ENCODE peak calls at places on chromosomes 11 and 22, in ten cellular contexts. U is psoas muscle, X is GM23338, N is spleen, G is K562, F is PC-9, K is HCT116, A is thoracic aorta, S is mammary epithelial cell, Z is IMR-90. D is an unnamed sample. For H3K4me1, the result is how much of the 10 kb centered on the place peaks cover.

GRCh38 chr22:47813661-47814060 is 1051.2 kb downstream of the TBC1D22A start:
- DNase-seq in F (no peak), K (no peak), A (no peak), S (no peak), U (no peak), G (no peak), Z (no peak), X (no peak), N (no peak), D (no peak)

GRCh38 chr22:33883561-33883960 is 36.7 kb downstream of the LARGE1 start:
- DNase-seq in S (peak), A (no peak), K (no peak), F (peak), G (no peak), X (no peak), Z (no peak), U (peak), N (no peak), D (no peak)

GRCh38 chr22:48053973-48054372 is 1291.5 kb downstream of the TBC1D22A start:
- DNase-seq in Z (no peak), U (no peak), F (no peak), S (no peak), G (no peak), X (no peak), A (no peak), N (no peak), K (no peak), D (no peak)

GRCh38 chr11:94305146-94305545 is 766 bp downstream of the IZUMO1R start:
- DNase-seq in A (no peak), S (peak), N (no peak), X (no peak), U (no peak), F (no peak), G (no peak), Z (peak), K (no peak), D (no peak)

GRCh38 chr22:45525480-45525879 is 22.8 kb downstream of the FBLN1 start:
- DNase-seq in G (no peak), F (no peak), Z (no peak), U (no peak), S (no peak), K (no peak), A (no peak), N (no peak), X (no peak), D (no peak)

GRCh38 chr11:14423633-14424032 is 64.7 kb upstream of the RRAS2 start:
- DNase-seq in K (no peak), S (no peak), F (peak), Z (peak), G (no peak), U (no peak), X (no peak), A (no peak), N (no peak), D (no peak)

GRCh38 chr11:133974836-133975235 is 18.1 kb upstream of the IGSF9B start:
- DNase-seq in X (no peak), Z (no peak), A (no peak), S (no peak), K (no peak), F (no peak), U (no peak), G (no peak), N (no peak), D (no peak)

GRCh38 chr11:35275808-35276170 is 136.8 kb downstream of the CD44 start:
- DNase-seq in X (no peak), Z (no peak), K (no peak), N (no peak), G (no peak), U (no peak), F (no peak), S (no peak), A (no peak), D (no peak)

GRCh38 chr22:47130883-47131610 is 368.6 kb downstream of the TBC1D22A start:
- DNase-seq in F (no peak), X (no peak), Z (no peak), S (no peak), G (no peak), N (peak), K (no peak), A (no peak), U (no peak), D (peak)

GRCh38 chr22:38080847-38081635 is 2.9 kb downstream of the SLC16A8 start:
- DNase-seq in X (peak), S (no peak), K (no peak), U (no peak), Z (peak), A (no peak), N (peak), G (no peak), F (no peak), D (peak)

GRCh38 chr22:50105529-50106100 is 15.8 kb downstream of the MOV10L1 start:
- DNase-seq in A (no peak), Z (peak), S (peak), F (no peak), U (no peak), G (peak), K (no peak), X (no peak), N (no peak), D (no peak)

GRCh38 chr11:111283945-111284481 is 14.3 kb upstream of the POU2AF3 start:
- DNase-seq in U (no peak), K (no peak), A (no peak), Z (peak), S (no peak), X (peak), F (no peak), N (peak), G (no peak), D (no peak)

GRCh38 chr11:12287374-12288211 is 89.8 kb upstream of the PARVA start:
- DNase-seq in A (peak), G (peak), Z (peak), S (peak), U (peak), N (no peak), F (peak), K (peak), X (peak), D (no peak)

GRCh38 chr11:33375688-33376311 is 118.6 kb downstream of the HIPK3 start:
- DNase-seq in U (no peak), Z (peak), S (peak), F (no peak), N (no peak), K (no peak), X (peak), G (no peak), A (no peak), D (no peak)

GRCh38 chr11:110312670-110313069 is 16.3 kb upstream of the RDX start:
- DNase-seq in G (no peak), A (no peak), K (no peak), S (no peak), F (no peak), X (no peak), N (no peak), U (no peak), Z (no peak), D (no peak)

GRCh38 chr22:37379716-37380115 is 47.6 kb downstream of the ELFN2 start:
- DNase-seq in U (no peak), G (no peak), F (no peak), A (no peak), X (no peak), N (no peak), Z (no peak), K (no peak), S (no peak), D (no peak)

GRCh38 chr11:15927866-15928217 is 428.5 kb downstream of the SOX6 start:
- DNase-seq in A (no peak), X (no peak), S (no peak), G (no peak), U (no peak), K (no peak), Z (no peak), F (no peak), N (no peak), D (no peak)

GRCh38 chr22:47558828-47559700 is 796.6 kb downstream of the TBC1D22A start:
- DNase-seq in F (no peak), U (no peak), G (no peak), S (no peak), X (no peak), A (no peak), Z (no peak), K (no peak), N (no peak), D (no peak)

GRCh38 chr22:48896766-48897637 is 930.7 kb downstream of the BRD1 start:
- DNase-seq in X (no peak), N (peak), G (no peak), U (no peak), F (no peak), A (no peak), Z (no peak), K (no peak), S (no peak), D (no peak)

GRCh38 chr11:13207665-13208594 is 69.7 kb upstream of the BMAL1 start:
- DNase-seq in S (peak), N (no peak), F (peak), Z (peak), X (peak), G (peak), K (no peak), A (no peak), U (peak), D (peak)

GRCh38 chr11:78796956-78797355 is 222.3 kb upstream of the NARS2 start:
- DNase-seq in Z (peak), X (no peak), A (no peak), U (no peak), G (no peak), F (peak), N (no peak), K (no peak), S (peak), D (no peak)

GRCh38 chr22:25080855-25081254 is 118.8 kb upstream of the CRYBB3 start:
- DNase-seq in X (no peak), F (no peak), A (no peak), S (no peak), K (no peak), Z (no peak), U (no peak), N (no peak), G (no peak), D (no peak)

GRCh38 chr22:19086944-19087343 is 35.3 kb downstream of the DGCR2 start:
- DNase-seq in Z (peak), U (no peak), K (no peak), N (no peak), A (no peak), G (peak), X (no peak), F (no peak), S (peak), D (no peak)

GRCh38 chr11:9982796-9983579 is 311.0 kb downstream of the SBF2 start:
- DNase-seq in A (no peak), U (no peak), N (no peak), S (peak), K (peak), Z (peak), X (peak), G (peak), F (no peak), D (no peak)

GRCh38 chr11:13105237-13105844 is 96.2 kb downstream of the RASSF10 start:
- DNase-seq in A (no peak), S (no peak), N (no peak), X (no peak), G (peak), U (peak), K (no peak), F (no peak), Z (no peak), D (no peak)

GRCh38 chr22:46531776-46532175 is 5.6 kb downstream of the CELSR1 start:
- DNase-seq in F (no peak), U (no peak), X (no peak), N (no peak), Z (no peak), S (no peak), K (no peak), A (no peak), G (no peak), D (no peak)

GRCh38 chr11:64297722-64298358 is 2.3 kb upstream of the CATSPERZ start:
- DNase-seq in A (no peak), X (peak), F (peak), S (no peak), N (no peak), U (no peak), G (no peak), K (no peak), Z (no peak), D (peak)

GRCh38 chr11:102139081-102139498 is 28.8 kb downstream of the YAP1 start:
- DNase-seq in F (peak), K (no peak), N (no peak), U (no peak), G (no peak), Z (peak), X (peak), A (peak), S (peak), D (no peak)

GRCh38 chr11:42762348-42762747 is 549.4 kb upstream of the API5 start:
- DNase-seq in A (no peak), G (no peak), U (no peak), F (no peak), N (no peak), X (no peak), S (no peak), Z (no peak), K (no peak), D (no peak)

GRCh38 chr11:68107689-68108088 is 13.5 kb downstream of the CHKA start:
- DNase-seq in A (no peak), X (no peak), G (no peak), Z (no peak), U (no peak), K (no peak), F (no peak), S (no peak), N (no peak), D (no peak)

GRCh38 chr11:131511794-131512193 is 141.4 kb downstream of the NTM start:
- DNase-seq in N (no peak), U (no peak), F (peak), G (peak), S (no peak), X (peak), K (no peak), Z (no peak), A (no peak), D (no peak)

GRCh38 chr11:107691003-107691402 is 20.9 kb downstream of the SLN start:
- DNase-seq in N (no peak), F (no peak), S (peak), Z (peak), X (no peak), G (no peak), U (no peak), A (no peak), K (no peak), D (no peak)

GRCh38 chr11:15622231-15622890 is 507.6 kb downstream of the INSC start:
- DNase-seq in X (no peak), F (no peak), Z (no peak), N (no peak), U (no peak), S (no peak), A (no peak), K (no peak), G (no peak), D (no peak)

GRCh38 chr11:41250408-41250807 is 209.0 kb downstream of the LRRC4C start:
- DNase-seq in N (no peak), F (no peak), Z (no peak), X (no peak), A (no peak), G (no peak), U (no peak), S (no peak), K (no peak), D (no peak)

GRCh38 chr22:36284171-36284571 is 31.2 kb downstream of the APOL1 start:
- DNase-seq in A (no peak), F (peak), N (peak), G (no peak), S (no peak), Z (no peak), U (no peak), K (no peak), X (no peak), D (no peak)
- H3K4me3 ChIP-seq in A (no peak), F (no peak), N (no peak), G (no peak), S (no peak), Z (no peak), U (no peak), K (no peak), X (no peak), D (no peak)

GRCh38 chr11:46918778-46919513 is 596 bp upstream of the LRP4 start:
- DNase-seq in K (no peak), S (no peak), F (no peak), N (no peak), U (no peak), A (no peak), G (peak), X (peak), Z (no peak), D (no peak)

GRCh38 chr11:46916669-46917108 is 1.7 kb downstream of the LRP4 start:
- DNase-seq in F (no peak), S (peak), A (no peak), X (peak), N (no peak), Z (peak), U (peak), G (peak), K (no peak), D (no peak)

GRCh38 chr11:46918087-46918751 is at the start of gene LRP4:
- DNase-seq in F (no peak), S (no peak), K (no peak), G (no peak), A (no peak), N (peak), Z (no peak), X (peak), U (peak), D (no peak)

GRCh38 chr11:46916251-46916650 is 2.1 kb downstream of the LRP4 start:
- DNase-seq in X (no peak), Z (no peak), F (no peak), S (no peak), K (no peak), G (no peak), N (no peak), A (no peak), U (no peak), D (no peak)

DNA sequence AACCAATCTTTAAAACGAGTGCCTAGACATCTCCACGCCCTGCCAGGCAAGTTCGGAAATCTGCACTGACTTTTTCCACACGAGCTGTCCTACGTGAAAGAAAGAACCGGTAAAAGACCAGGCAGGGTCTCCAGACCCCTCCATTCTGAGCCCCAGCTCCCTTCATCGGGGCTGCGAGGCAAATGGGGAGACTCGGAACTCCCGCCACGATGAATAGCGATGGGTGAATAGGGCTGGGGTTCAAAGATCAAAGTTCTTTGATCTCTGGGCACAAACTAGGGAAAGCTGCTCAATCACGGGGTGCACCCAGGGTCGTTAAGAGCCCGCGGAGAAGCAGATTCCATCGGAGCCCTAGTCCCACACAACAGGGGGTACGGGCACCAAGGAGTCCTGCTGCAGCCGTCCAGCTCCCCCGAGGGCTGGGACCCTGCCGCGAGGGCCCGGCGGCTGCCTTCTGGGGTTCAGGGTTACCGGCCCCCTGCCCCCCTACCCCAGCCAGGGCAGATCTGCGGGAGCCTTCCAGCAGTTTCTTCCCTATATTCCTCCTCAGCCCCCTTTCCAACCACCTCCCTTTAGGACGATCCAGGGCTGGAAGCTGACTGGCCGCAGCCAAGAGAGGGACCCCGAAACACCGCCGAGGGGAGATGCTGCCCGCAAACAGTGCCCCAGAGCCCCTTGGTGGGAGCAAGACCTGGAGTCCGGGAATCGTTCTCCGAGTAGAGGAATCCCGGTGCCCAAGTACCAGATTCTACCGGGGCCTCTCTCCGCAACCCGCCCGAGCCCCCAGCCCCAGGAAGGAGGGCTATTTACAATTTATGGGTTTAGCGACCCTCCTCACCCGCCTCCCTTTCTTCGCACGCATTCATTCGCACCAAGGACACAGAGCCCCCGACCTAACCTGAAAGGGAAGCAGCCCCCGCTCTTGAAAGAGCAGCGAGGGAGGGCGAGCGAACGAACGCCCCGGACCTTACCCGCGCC is 952 bp downstream of the LRP4 start:
- DNase-seq in Z (no peak), A (no peak), N (no peak), K (no peak), F (no peak), S (no peak), X (peak), U (no peak), G (no peak), D (no peak)
- H3K4me1 ChIP-seq in Z (under half), A (under half), N (half or more), K (under half), F (under half), S (under half), X (under half), U (half or more), G (under half), D (under half)

DNA sequence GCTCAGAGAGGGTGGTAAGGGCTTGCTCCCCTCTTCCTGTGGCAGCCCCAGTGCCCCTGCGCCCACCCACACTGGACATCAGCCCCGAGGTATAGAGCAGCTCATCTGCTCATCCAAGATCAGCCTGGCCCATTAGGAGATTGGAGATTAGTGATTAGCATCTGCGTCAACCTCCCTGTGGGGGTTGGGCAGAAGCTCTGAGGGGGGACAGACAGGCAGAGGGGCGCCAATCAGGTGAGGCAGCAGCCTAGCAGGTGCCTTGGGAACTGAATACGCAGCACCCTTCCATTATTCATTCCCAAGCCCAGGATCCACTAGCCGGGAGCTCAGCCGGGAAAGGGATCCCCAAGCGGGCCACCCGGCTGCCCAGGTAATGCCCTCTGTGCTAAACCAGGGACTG is 11.0 kb downstream of the SMTN start:
- DNase-seq in X (no peak), K (no peak), G (no peak), N (no peak), A (no peak), F (no peak), U (no peak), S (no peak), Z (no peak), D (no peak)
- H3K4me3 ChIP-seq in X (no peak), K (no peak), G (no peak), N (no peak), A (no peak), F (no peak), U (no peak), S (no peak), Z (no peak), D (no peak)

DNA sequence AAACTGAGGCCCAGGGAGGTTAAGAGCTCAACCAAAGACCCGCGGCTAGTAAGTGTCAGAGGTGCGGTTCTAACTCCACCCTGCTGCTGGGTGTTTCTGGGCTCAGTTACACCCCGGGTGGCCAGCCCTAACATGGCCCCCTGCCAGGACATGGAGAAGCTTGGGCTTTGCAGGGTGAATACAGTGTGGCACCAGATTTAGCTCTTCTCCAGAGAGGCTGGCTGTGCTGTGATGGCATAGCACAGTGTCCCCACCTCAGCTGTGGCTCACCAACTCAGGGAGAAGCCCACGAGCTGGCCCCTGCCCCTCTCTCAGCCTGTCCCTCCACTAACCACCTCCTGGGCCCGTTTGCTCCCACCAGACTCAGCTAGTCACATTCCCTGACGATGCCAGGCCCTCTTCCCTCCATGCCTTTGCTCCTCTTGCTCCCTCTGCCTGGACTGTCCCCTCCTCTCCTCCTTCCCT is 7.0 kb downstream of the UCP3 start:
- DNase-seq in A (no peak), F (no peak), Z (no peak), K (no peak), G (no peak), N (peak), S (no peak), U (no peak), X (no peak), D (no peak)
- H3K4me1 ChIP-seq in A (under half), F (under half), Z (under half), K (under half), G (under half), N (half or more), S (under half), U (under half), X (under half), D (under half)

GRCh38 chr11:105611837-105612480 is 2.1 kb downstream of the GRIA4 start:
- DNase-seq in U (no peak), F (no peak), G (no peak), Z (no peak), N (no peak), A (no peak), X (peak), S (no peak), K (no peak), D (no peak)

GRCh38 chr11:105610796-105611361 is 1.0 kb downstream of the GRIA4 start:
- DNase-seq in G (no peak), N (no peak), Z (no peak), U (no peak), S (no peak), X (no peak), K (no peak), F (no peak), A (no peak), D (no peak)

GRCh38 chr11:105611414-105611813 is 1.5 kb downstream of the GRIA4 start:
- DNase-seq in X (no peak), Z (no peak), N (no peak), G (no peak), A (no peak), U (no peak), F (no peak), K (no peak), S (no peak), D (no peak)

GRCh38 chr11:105613183-105613582 is 3.3 kb downstream of the GRIA4 start:
- DNase-seq in S (no peak), Z (no peak), K (no peak), G (no peak), A (no peak), X (peak), F (no peak), U (no peak), N (no peak), D (no peak)

GRCh38 chr11:105612766-105613165 is 2.9 kb downstream of the GRIA4 start:
- DNase-seq in X (no peak), F (no peak), A (no peak), Z (no peak), G (no peak), N (no peak), K (no peak), S (no peak), U (no peak), D (no peak)
- H3K4me3 ChIP-seq in X (peak), F (no peak), A (no peak), Z (no peak), G (no peak), N (no peak), K (no peak), S (no peak), U (no peak), D (no peak)